ENCODE peak calls at places on chromosomes 16 and 17, in six cellular contexts. One of them, this sample, is unnamed.

GRCh38 chr16:73319747-73320146 is 271.8 kb upstream of the ZFHX3 start:
- DNase-seq in suprapubic skin: no peak
- DNase-seq in BJ: no peak
- DNase-seq in thoracic aorta: no peak
- DNase-seq in psoas muscle: no peak
- DNase-seq in cardiac fibroblast: no peak
- DNase-seq in this sample: no peak

GRCh38 chr17:16417896-16418683 is 2.7 kb downstream of the TRPV2 start:
- DNase-seq in suprapubic skin: no peak
- DNase-seq in BJ: no peak
- DNase-seq in thoracic aorta: no peak
- DNase-seq in psoas muscle: no peak
- DNase-seq in cardiac fibroblast: peak; percentile 55
- DNase-seq in this sample: peak; percentile 79

GRCh38 chr17:360141-360705 is 7.6 kb upstream of the RPH3AL start:
- DNase-seq in suprapubic skin: no peak
- DNase-seq in BJ: no peak
- DNase-seq in thoracic aorta: no peak
- DNase-seq in psoas muscle: no peak
- DNase-seq in cardiac fibroblast: no peak
- DNase-seq in this sample: no peak

GRCh38 chr17:17275991-17276390 is 5.1 kb downstream of the COPS3 start:
- DNase-seq in suprapubic skin: no peak
- DNase-seq in BJ: no peak
- DNase-seq in thoracic aorta: no peak
- DNase-seq in psoas muscle: no peak
- DNase-seq in cardiac fibroblast: no peak
- DNase-seq in this sample: no peak

GRCh38 chr16:74169687-74170522 is 126.7 kb upstream of the PSMD7 start:
- DNase-seq in suprapubic skin: no peak
- DNase-seq in BJ: no peak
- DNase-seq in thoracic aorta: no peak
- DNase-seq in psoas muscle: no peak
- DNase-seq in cardiac fibroblast: peak; percentile 29
- DNase-seq in this sample: peak; percentile 40

GRCh38 chr16:3007059-3007956 is 5.4 kb upstream of the CLDN9 start:
- DNase-seq in suprapubic skin: no peak
- DNase-seq in BJ: no peak
- DNase-seq in thoracic aorta: no peak
- DNase-seq in psoas muscle: no peak
- DNase-seq in cardiac fibroblast: no peak
- DNase-seq in this sample: no peak

GRCh38 chr17:8857919-8858318 is 9.6 kb downstream of the PIK3R6 start:
- DNase-seq in suprapubic skin: no peak
- DNase-seq in BJ: peak; percentile 62
- DNase-seq in thoracic aorta: no peak
- DNase-seq in psoas muscle: no peak
- DNase-seq in cardiac fibroblast: peak; percentile 64
- DNase-seq in this sample: peak; percentile 88

GRCh38 chr17:3447625-3448024 is 14.0 kb upstream of the OR1E2 start:
- DNase-seq in suprapubic skin: no peak
- DNase-seq in BJ: no peak
- DNase-seq in thoracic aorta: no peak
- DNase-seq in psoas muscle: no peak
- DNase-seq in cardiac fibroblast: peak; percentile 5
- DNase-seq in this sample: peak; percentile 30

GRCh38 chr17:81401727-81402529 is 6.7 kb downstream of the BAHCC1 start:
- DNase-seq in suprapubic skin: no peak
- DNase-seq in BJ: no peak
- DNase-seq in thoracic aorta: no peak
- DNase-seq in psoas muscle: peak; percentile 62
- DNase-seq in cardiac fibroblast: peak; percentile 67
- DNase-seq in this sample: peak; percentile 70

GRCh38 chr16:66036775-66037715 is 329.4 kb upstream of the CDH5 start:
- DNase-seq in suprapubic skin: peak; percentile 74
- DNase-seq in BJ: peak; percentile 95
- DNase-seq in thoracic aorta: no peak
- DNase-seq in psoas muscle: peak; percentile 42
- DNase-seq in cardiac fibroblast: peak; percentile 93
- DNase-seq in this sample: peak; percentile 98

GRCh38 chr17:14032234-14032633 is 37.1 kb upstream of the COX10 start:
- DNase-seq in suprapubic skin: no peak
- DNase-seq in BJ: no peak
- DNase-seq in thoracic aorta: no peak
- DNase-seq in psoas muscle: no peak
- DNase-seq in cardiac fibroblast: no peak
- DNase-seq in this sample: no peak

GRCh38 chr17:72101526-72101925 is 19.3 kb upstream of the SOX9 start:
- DNase-seq in suprapubic skin: peak; percentile 41
- DNase-seq in BJ: no peak
- DNase-seq in thoracic aorta: no peak
- DNase-seq in psoas muscle: no peak
- DNase-seq in cardiac fibroblast: no peak
- DNase-seq in this sample: no peak

GRCh38 chr17:72102366-72102765 is 18.5 kb upstream of the SOX9 start:
- DNase-seq in suprapubic skin: no peak
- DNase-seq in BJ: no peak
- DNase-seq in thoracic aorta: no peak
- DNase-seq in psoas muscle: no peak
- DNase-seq in cardiac fibroblast: no peak
- DNase-seq in this sample: no peak

GRCh38 chr17:72097144-72097543 is 23.7 kb upstream of the SOX9 start:
- DNase-seq in suprapubic skin: peak; percentile 52
- DNase-seq in BJ: no peak
- DNase-seq in thoracic aorta: no peak
- DNase-seq in psoas muscle: no peak
- DNase-seq in cardiac fibroblast: no peak
- DNase-seq in this sample: no peak

GRCh38 chr17:72100445-72100844 is 20.4 kb upstream of the SOX9 start:
- DNase-seq in suprapubic skin: peak; percentile 20
- DNase-seq in BJ: no peak
- DNase-seq in thoracic aorta: no peak
- DNase-seq in psoas muscle: no peak
- DNase-seq in cardiac fibroblast: no peak
- DNase-seq in this sample: no peak

DNA sequence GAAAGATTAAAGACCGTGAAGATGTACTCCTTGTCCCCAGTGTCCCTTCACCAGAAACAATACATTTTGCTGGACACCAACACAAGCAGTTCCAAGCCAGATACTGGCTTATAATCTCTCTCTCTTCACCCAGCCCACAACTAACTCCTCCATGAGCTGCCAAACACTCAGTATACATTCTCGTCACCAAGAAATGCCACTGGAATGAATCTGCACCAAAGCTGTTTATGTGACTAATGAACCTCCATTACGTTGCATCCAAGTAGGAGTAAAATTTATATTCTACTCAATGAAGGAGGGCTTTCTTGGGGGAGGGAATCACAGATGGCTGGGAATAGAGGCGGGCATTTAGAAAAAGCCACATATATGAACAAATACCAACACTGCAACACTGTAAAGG is 20.9 kb upstream of the SOX9 start:
- DNase-seq in suprapubic skin: no peak
- DNase-seq in BJ: no peak
- DNase-seq in thoracic aorta: no peak
- DNase-seq in psoas muscle: no peak
- DNase-seq in cardiac fibroblast: no peak
- DNase-seq in this sample: no peak
- TF ChIP-seq CTCF in suprapubic skin: no peak
- TF ChIP-seq CTCF in BJ: no peak
- TF ChIP-seq CTCF in thoracic aorta: no peak
- TF ChIP-seq CTCF in psoas muscle: no peak
- TF ChIP-seq CTCF in cardiac fibroblast: no peak
- TF ChIP-seq CTCF in this sample: no peak

GRCh38 chr17:47720754-47721533 is 12.1 kb upstream of the TBX21 start:
- DNase-seq in suprapubic skin: no peak
- DNase-seq in BJ: no peak
- DNase-seq in thoracic aorta: no peak
- DNase-seq in psoas muscle: no peak
- DNase-seq in cardiac fibroblast: no peak
- DNase-seq in this sample: no peak
- H3K4me3 ChIP-seq in suprapubic skin: no peak overlapping the region
- H3K4me3 ChIP-seq in BJ: no peak overlapping the region
- H3K4me3 ChIP-seq in thoracic aorta: peak overlapping the region; percentile 43
- H3K4me3 ChIP-seq in psoas muscle: no peak overlapping the region
- H3K4me3 ChIP-seq in cardiac fibroblast: no peak overlapping the region
- H3K4me3 ChIP-seq in this sample: no peak overlapping the region

GRCh38 chr16:20308801-20309590 is 18.3 kb downstream of the GP2 start:
- DNase-seq in suprapubic skin: no peak
- DNase-seq in BJ: no peak
- DNase-seq in thoracic aorta: no peak
- DNase-seq in psoas muscle: no peak
- DNase-seq in cardiac fibroblast: no peak
- DNase-seq in this sample: no peak

GRCh38 chr16:20307240-20307671 is 20.1 kb downstream of the GP2 start:
- DNase-seq in suprapubic skin: no peak
- DNase-seq in BJ: no peak
- DNase-seq in thoracic aorta: no peak
- DNase-seq in psoas muscle: no peak
- DNase-seq in cardiac fibroblast: no peak
- DNase-seq in this sample: no peak

GRCh38 chr16:20308266-20308665 is 19.0 kb downstream of the GP2 start:
- DNase-seq in suprapubic skin: no peak
- DNase-seq in BJ: no peak
- DNase-seq in thoracic aorta: no peak
- DNase-seq in psoas muscle: no peak
- DNase-seq in cardiac fibroblast: no peak
- DNase-seq in this sample: no peak

GRCh38 chr16:20307791-20308190 is 19.5 kb downstream of the GP2 start:
- DNase-seq in suprapubic skin: no peak
- DNase-seq in BJ: no peak
- DNase-seq in thoracic aorta: no peak
- DNase-seq in psoas muscle: no peak
- DNase-seq in cardiac fibroblast: no peak
- DNase-seq in this sample: no peak

GRCh38 chr16:20306401-20306800 is 20.9 kb downstream of the GP2 start:
- DNase-seq in suprapubic skin: no peak
- DNase-seq in BJ: no peak
- DNase-seq in thoracic aorta: no peak
- DNase-seq in psoas muscle: no peak
- DNase-seq in cardiac fibroblast: no peak
- DNase-seq in this sample: no peak
- TF ChIP-seq CTCF in suprapubic skin: no peak
- TF ChIP-seq CTCF in BJ: no peak
- TF ChIP-seq CTCF in thoracic aorta: no peak
- TF ChIP-seq CTCF in psoas muscle: no peak
- TF ChIP-seq CTCF in cardiac fibroblast: no peak
- TF ChIP-seq CTCF in this sample: no peak

DNA sequence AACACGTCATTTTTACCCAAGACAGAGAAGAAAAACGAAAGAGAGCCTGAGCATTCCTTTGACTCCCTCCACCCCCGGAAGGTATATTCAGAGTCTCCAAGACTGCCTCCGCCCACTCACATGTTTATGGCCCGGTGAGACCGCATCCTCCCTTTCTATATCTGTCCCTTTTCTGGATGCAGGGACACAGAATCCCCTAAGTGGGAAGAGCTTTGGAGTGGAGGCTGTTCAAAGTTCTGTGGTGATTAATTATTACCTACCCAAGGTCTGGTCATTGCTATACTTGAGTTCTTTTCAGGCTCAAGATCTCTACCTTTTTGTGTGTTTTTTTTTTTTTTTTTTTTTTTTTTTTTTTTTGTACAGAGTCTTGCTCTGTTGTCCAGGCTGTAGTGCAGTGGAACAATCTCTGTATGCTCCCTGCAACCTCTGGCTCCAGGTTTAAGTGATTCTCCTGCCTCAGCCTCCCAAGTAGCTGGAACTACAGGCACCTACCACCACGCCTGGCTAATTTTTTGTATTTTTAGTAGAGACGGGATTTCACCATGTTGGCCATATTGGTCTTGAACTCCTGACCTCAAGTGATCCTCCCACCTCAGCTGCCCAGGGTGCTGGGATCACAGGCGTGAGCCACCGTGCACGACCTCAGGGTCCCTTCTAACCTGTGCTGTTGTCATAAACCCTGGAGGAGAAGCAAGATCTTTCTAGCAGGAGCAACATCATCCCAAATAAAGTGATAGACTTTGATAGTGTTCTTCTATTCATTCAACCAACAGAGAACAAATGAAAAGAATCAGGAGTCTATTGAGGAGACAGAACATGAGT is 407.1 kb downstream of the WWOX start:
- DNase-seq in suprapubic skin: no peak
- DNase-seq in BJ: no peak
- DNase-seq in thoracic aorta: no peak
- DNase-seq in psoas muscle: no peak
- DNase-seq in cardiac fibroblast: no peak
- DNase-seq in this sample: no peak
- H3K4me3 ChIP-seq in suprapubic skin: peak overlapping the region; percentile 20
- H3K4me3 ChIP-seq in BJ: no peak overlapping the region
- H3K4me3 ChIP-seq in thoracic aorta: peak overlapping the region; percentile 64
- H3K4me3 ChIP-seq in psoas muscle: peak overlapping the region; percentile 53
- H3K4me3 ChIP-seq in cardiac fibroblast: no peak overlapping the region
- H3K4me3 ChIP-seq in this sample: no peak overlapping the region

GRCh38 chr17:36717088-36717487 is 115.7 kb downstream of the MRM1 start:
- DNase-seq in suprapubic skin: no peak
- DNase-seq in BJ: no peak
- DNase-seq in thoracic aorta: no peak
- DNase-seq in psoas muscle: no peak
- DNase-seq in cardiac fibroblast: no peak
- DNase-seq in this sample: no peak

GRCh38 chr17:36722121-36722902 is 120.9 kb downstream of the MRM1 start:
- DNase-seq in suprapubic skin: no peak
- DNase-seq in BJ: no peak
- DNase-seq in thoracic aorta: no peak
- DNase-seq in psoas muscle: peak; percentile 54
- DNase-seq in cardiac fibroblast: peak; percentile 33
- DNase-seq in this sample: peak; percentile 19

GRCh38 chr17:36722903-36723263 is 121.5 kb downstream of the MRM1 start:
- DNase-seq in suprapubic skin: no peak
- DNase-seq in BJ: no peak
- DNase-seq in thoracic aorta: no peak
- DNase-seq in psoas muscle: no peak
- DNase-seq in cardiac fibroblast: no peak
- DNase-seq in this sample: no peak

GRCh38 chr17:36721560-36722120 is 120.3 kb downstream of the MRM1 start:
- DNase-seq in suprapubic skin: no peak
- DNase-seq in BJ: no peak
- DNase-seq in thoracic aorta: no peak
- DNase-seq in psoas muscle: no peak
- DNase-seq in cardiac fibroblast: no peak
- DNase-seq in this sample: no peak

GRCh38 chr17:36720131-36720530 is 118.7 kb downstream of the MRM1 start:
- DNase-seq in suprapubic skin: no peak
- DNase-seq in BJ: no peak
- DNase-seq in thoracic aorta: no peak
- DNase-seq in psoas muscle: no peak
- DNase-seq in cardiac fibroblast: no peak
- DNase-seq in this sample: no peak
- TF ChIP-seq CTCF in suprapubic skin: no peak
- TF ChIP-seq CTCF in BJ: no peak
- TF ChIP-seq CTCF in thoracic aorta: no peak
- TF ChIP-seq CTCF in psoas muscle: no peak
- TF ChIP-seq CTCF in cardiac fibroblast: no peak
- TF ChIP-seq CTCF in this sample: no peak

DNA sequence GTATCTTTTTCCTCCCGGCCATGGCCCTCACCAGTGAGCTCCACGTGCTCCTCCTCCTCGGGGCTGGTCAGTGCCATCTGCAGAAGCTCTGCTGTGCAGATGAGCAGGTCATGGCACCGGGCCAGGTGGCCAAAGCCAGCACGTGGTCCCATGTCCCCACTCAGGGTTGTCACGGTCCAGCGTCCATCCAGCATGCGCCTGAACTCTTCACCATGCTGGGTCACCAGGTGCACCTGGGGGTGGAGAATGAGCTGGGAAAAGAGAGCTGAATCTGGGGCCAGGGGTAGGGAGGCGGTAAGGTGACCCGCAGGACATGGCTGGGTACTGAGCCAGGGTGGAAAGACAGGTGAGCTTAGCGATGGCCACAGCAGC is 1.3 kb downstream of the DHX58 start:
- DNase-seq in suprapubic skin: no peak
- DNase-seq in BJ: no peak
- DNase-seq in thoracic aorta: no peak
- DNase-seq in psoas muscle: no peak
- DNase-seq in cardiac fibroblast: no peak
- DNase-seq in this sample: no peak
- H3K4me3 ChIP-seq in suprapubic skin: peak overlapping the region; percentile 62
- H3K4me3 ChIP-seq in BJ: no peak overlapping the region
- H3K4me3 ChIP-seq in thoracic aorta: peak overlapping the region; percentile 80
- H3K4me3 ChIP-seq in psoas muscle: peak overlapping the region; percentile 73
- H3K4me3 ChIP-seq in cardiac fibroblast: no peak overlapping the region
- H3K4me3 ChIP-seq in this sample: no peak overlapping the region